ENCODE peak calls at places on chromosomes 3 and 15, in ten cellular contexts. W, S, V, H, M, O, A, F, C and D are unnamed samples.

GRCh38 chr15:65580287-65580686 is 30.6 kb downstream of the INTS14 start:
- DNase-seq in V (no peak), W (no peak), O (peak), C (no peak), F (no peak), H (peak), M (peak), A (no peak), S (no peak), D (no peak)

GRCh38 chr15:99138491-99138982 is 33.7 kb downstream of the SYNM start:
- DNase-seq in S (no peak), O (no peak), W (no peak), H (no peak), F (no peak), V (no peak), C (no peak), A (no peak), M (no peak), D (no peak)

GRCh38 chr3:58529516-58530353 is 7.3 kb downstream of the ACOX2 start:
- DNase-seq in A (no peak), H (peak), M (peak), S (no peak), F (no peak), C (peak), V (no peak), O (no peak), W (peak), D (no peak)

GRCh38 chr15:32878849-32879795 is 161.3 kb downstream of the GREM1 start:
- DNase-seq in V (no peak), M (peak), H (no peak), O (no peak), F (no peak), W (no peak), C (no peak), A (no peak), S (no peak), D (no peak)

GRCh38 chr3:194856296-194856695 is 170.6 kb downstream of the FAM43A start:
- DNase-seq in F (peak), C (no peak), S (no peak), H (no peak), M (no peak), V (no peak), A (no peak), W (no peak), O (no peak), D (no peak)

GRCh38 chr15:89781891-89782618 is 5.9 kb downstream of the MESP2 start:
- DNase-seq in O (no peak), H (peak), M (peak), S (no peak), A (no peak), W (no peak), V (no peak), F (no peak), C (no peak), D (no peak)

GRCh38 chr3:28348286-28348636 is 260 bp upstream of the ZCWPW2 start:
- DNase-seq in C (no peak), V (no peak), S (no peak), F (no peak), A (no peak), O (peak), M (no peak), W (no peak), H (peak), D (no peak)

GRCh38 chr15:39837454-39837853 is 54.8 kb upstream of the FSIP1 start:
- DNase-seq in C (no peak), H (no peak), S (no peak), V (no peak), F (no peak), A (no peak), W (no peak), O (no peak), M (no peak), D (no peak)

GRCh38 chr3:10983219-10983916 is 9.2 kb upstream of the SLC6A1 start:
- DNase-seq in A (no peak), F (no peak), M (peak), O (no peak), W (peak), V (no peak), C (peak), S (peak), H (peak), D (no peak)

GRCh38 chr15:80478075-80478474 is 73.9 kb downstream of the ARNT2 start:
- DNase-seq in W (no peak), O (no peak), M (peak), A (no peak), F (no peak), S (no peak), C (no peak), H (peak), V (no peak), D (no peak)

GRCh38 chr3:71846189-71846588 is 61.2 kb upstream of the PROK2 start:
- DNase-seq in H (no peak), A (no peak), V (no peak), F (no peak), W (no peak), C (no peak), M (no peak), O (no peak), S (no peak), D (no peak)

GRCh38 chr15:63915888-63916731 is 82.4 kb upstream of the HERC1 start:
- DNase-seq in V (no peak), C (no peak), W (no peak), S (no peak), O (no peak), A (no peak), H (peak), M (peak), F (no peak), D (no peak)

GRCh38 chr3:43765417-43766030 is 74.8 kb downstream of the ABHD5 start:
- DNase-seq in M (peak), O (no peak), F (no peak), S (no peak), W (no peak), C (no peak), A (no peak), V (no peak), H (peak), D (no peak)

GRCh38 chr3:177334803-177335202 is 137.5 kb upstream of the TBL1XR1 start:
- DNase-seq in M (no peak), A (no peak), W (no peak), F (no peak), O (no peak), H (no peak), C (no peak), S (no peak), V (no peak), D (no peak)

GRCh38 chr3:126956866-126957650 is 25.9 kb upstream of the PLXNA1 start:
- DNase-seq in S (no peak), W (no peak), M (no peak), C (no peak), O (no peak), V (no peak), H (no peak), A (no peak), F (no peak), D (no peak)

GRCh38 chr3:12194209-12194608 is 35.5 kb upstream of the TIMP4 start:
- DNase-seq in O (peak), S (peak), H (peak), M (peak), F (no peak), A (no peak), C (no peak), V (no peak), W (peak), D (no peak)

GRCh38 chr3:149638401-149639092 is 19.3 kb downstream of the WWTR1 start:
- DNase-seq in V (peak), O (peak), M (peak), A (no peak), W (no peak), F (no peak), C (no peak), S (no peak), H (peak), D (no peak)

GRCh38 chr3:161759444-161759843 is 262.8 kb downstream of the OTOL1 start:
- DNase-seq in C (no peak), V (no peak), S (no peak), H (no peak), F (no peak), A (no peak), O (no peak), W (no peak), M (no peak), D (no peak)

GRCh38 chr15:57505949-57506391 is 85.7 kb upstream of the MYZAP start:
- DNase-seq in W (no peak), F (peak), O (peak), C (no peak), V (peak), H (peak), M (peak), S (no peak), A (no peak), D (no peak)

GRCh38 chr3:159586587-159587202 is 401.9 kb upstream of the IL12A start:
- DNase-seq in M (peak), S (no peak), W (no peak), H (peak), A (no peak), C (no peak), O (no peak), F (no peak), V (peak), D (no peak)